ENCODE peak calls at places on chromosomes 1 and 21, in six cellular contexts. One of them, this sample, is unnamed.

GRCh38 chr21:45950740-45951515 is 30.6 kb upstream of the COL6A1 start:
- DNase-seq in adrenal gland: no peak
- DNase-seq in tibial nerve: no peak
- DNase-seq in heart left ventricle: peak
- DNase-seq in IMR-90: peak
- DNase-seq in A549: no peak
- DNase-seq in this sample: no peak

GRCh38 chr1:68128157-68128556 is 77.7 kb upstream of the DIRAS3 start:
- DNase-seq in adrenal gland: no peak
- DNase-seq in tibial nerve: no peak
- DNase-seq in heart left ventricle: no peak
- DNase-seq in IMR-90: peak
- DNase-seq in A549: no peak
- DNase-seq in this sample: no peak

GRCh38 chr1:176205322-176205914 is 1.7 kb downstream of the COP1 start:
- DNase-seq in adrenal gland: no peak
- DNase-seq in tibial nerve: no peak
- DNase-seq in heart left ventricle: no peak
- DNase-seq in IMR-90: peak
- DNase-seq in A549: no peak
- DNase-seq in this sample: no peak

GRCh38 chr1:97433520-97434175 is 487.2 kb downstream of the DPYD start:
- DNase-seq in adrenal gland: no peak
- DNase-seq in tibial nerve: no peak
- DNase-seq in heart left ventricle: no peak
- DNase-seq in IMR-90: peak
- DNase-seq in A549: no peak
- DNase-seq in this sample: no peak

GRCh38 chr1:31593770-31594632 is 17.7 kb downstream of the TINAGL1 start:
- DNase-seq in adrenal gland: peak
- DNase-seq in tibial nerve: peak
- DNase-seq in heart left ventricle: peak
- DNase-seq in IMR-90: peak
- DNase-seq in A549: peak
- DNase-seq in this sample: no peak

GRCh38 chr1:216836316-216836715 is 113.1 kb upstream of the ESRRG start:
- DNase-seq in adrenal gland: no peak
- DNase-seq in tibial nerve: no peak
- DNase-seq in heart left ventricle: no peak
- DNase-seq in IMR-90: no peak
- DNase-seq in A549: no peak
- DNase-seq in this sample: no peak

GRCh38 chr1:239228451-239228850 is 157.9 kb upstream of the CHRM3 start:
- DNase-seq in adrenal gland: no peak
- DNase-seq in tibial nerve: no peak
- DNase-seq in heart left ventricle: no peak
- DNase-seq in IMR-90: no peak
- DNase-seq in A549: no peak
- DNase-seq in this sample: no peak

GRCh38 chr21:37159053-37159776 is 86.2 kb downstream of the TTC3 start:
- DNase-seq in adrenal gland: no peak
- DNase-seq in tibial nerve: no peak
- DNase-seq in heart left ventricle: no peak
- DNase-seq in IMR-90: peak
- DNase-seq in A549: no peak
- DNase-seq in this sample: no peak

GRCh38 chr1:44587796-44588460 is 86.4 kb downstream of the TMEM53 start:
- DNase-seq in adrenal gland: peak
- DNase-seq in tibial nerve: no peak
- DNase-seq in heart left ventricle: no peak
- DNase-seq in IMR-90: no peak
- DNase-seq in A549: no peak
- DNase-seq in this sample: no peak

GRCh38 chr1:170125269-170125668 is 20.5 kb upstream of the NTMT2 start:
- DNase-seq in adrenal gland: no peak
- DNase-seq in tibial nerve: no peak
- DNase-seq in heart left ventricle: no peak
- DNase-seq in IMR-90: no peak
- DNase-seq in A549: no peak
- DNase-seq in this sample: no peak

GRCh38 chr1:38009088-38009840 is 3.3 kb upstream of the UTP11 start:
- DNase-seq in adrenal gland: no peak
- DNase-seq in tibial nerve: no peak
- DNase-seq in heart left ventricle: no peak
- DNase-seq in IMR-90: peak
- DNase-seq in A549: no peak
- DNase-seq in this sample: no peak

GRCh38 chr1:182119631-182120030 is 58.1 kb upstream of the ZNF648 start:
- DNase-seq in adrenal gland: no peak
- DNase-seq in tibial nerve: no peak
- DNase-seq in heart left ventricle: no peak
- DNase-seq in IMR-90: no peak
- DNase-seq in A549: no peak
- DNase-seq in this sample: no peak

GRCh38 chr1:109395602-109396512 is 1.9 kb downstream of the SORT1 start:
- DNase-seq in adrenal gland: no peak
- DNase-seq in tibial nerve: no peak
- DNase-seq in heart left ventricle: no peak
- DNase-seq in IMR-90: peak
- DNase-seq in A549: no peak
- DNase-seq in this sample: no peak

GRCh38 chr1:156608981-156609380 is 7.7 kb upstream of the GPATCH4 start:
- DNase-seq in adrenal gland: no peak
- DNase-seq in tibial nerve: no peak
- DNase-seq in heart left ventricle: no peak
- DNase-seq in IMR-90: no peak
- DNase-seq in A549: no peak
- DNase-seq in this sample: no peak

GRCh38 chr1:158104891-158105290 is 75.8 kb upstream of the CD1D start:
- DNase-seq in adrenal gland: no peak
- DNase-seq in tibial nerve: no peak
- DNase-seq in heart left ventricle: no peak
- DNase-seq in IMR-90: no peak
- DNase-seq in A549: no peak
- DNase-seq in this sample: no peak

GRCh38 chr1:89085781-89086180 is 20.8 kb upstream of the GBP1 start:
- DNase-seq in adrenal gland: no peak
- DNase-seq in tibial nerve: no peak
- DNase-seq in heart left ventricle: no peak
- DNase-seq in IMR-90: peak
- DNase-seq in A549: no peak
- DNase-seq in this sample: no peak

GRCh38 chr21:39971961-39972360 is 104.7 kb downstream of the PCP4 start:
- DNase-seq in adrenal gland: no peak
- DNase-seq in tibial nerve: no peak
- DNase-seq in heart left ventricle: no peak
- DNase-seq in IMR-90: no peak
- DNase-seq in A549: no peak
- DNase-seq in this sample: no peak

GRCh38 chr1:200493344-200493743 is 83.5 kb upstream of the ZNF281 start:
- DNase-seq in adrenal gland: no peak
- DNase-seq in tibial nerve: no peak
- DNase-seq in heart left ventricle: no peak
- DNase-seq in IMR-90: no peak
- DNase-seq in A549: no peak
- DNase-seq in this sample: no peak

GRCh38 chr21:45581322-45581712 is 39.1 kb upstream of the SLC19A1 start:
- DNase-seq in adrenal gland: no peak
- DNase-seq in tibial nerve: no peak
- DNase-seq in heart left ventricle: no peak
- DNase-seq in IMR-90: no peak
- DNase-seq in A549: no peak
- DNase-seq in this sample: no peak

GRCh38 chr1:247119600-247120407 is 15.6 kb upstream of the ZNF669 start:
- DNase-seq in adrenal gland: no peak
- DNase-seq in tibial nerve: no peak
- DNase-seq in heart left ventricle: no peak
- DNase-seq in IMR-90: no peak
- DNase-seq in A549: no peak
- DNase-seq in this sample: no peak

GRCh38 chr21:16821588-16821987 is 691.3 kb upstream of the CXADR start:
- DNase-seq in adrenal gland: no peak
- DNase-seq in tibial nerve: no peak
- DNase-seq in heart left ventricle: no peak
- DNase-seq in IMR-90: no peak
- DNase-seq in A549: no peak
- DNase-seq in this sample: no peak

GRCh38 chr1:116497660-116498059 is 73.2 kb downstream of the CD58 start:
- DNase-seq in adrenal gland: peak
- DNase-seq in tibial nerve: no peak
- DNase-seq in heart left ventricle: no peak
- DNase-seq in IMR-90: peak
- DNase-seq in A549: no peak
- DNase-seq in this sample: no peak

GRCh38 chr1:159009704-159010361 is at the start of gene IFI16:
- DNase-seq in adrenal gland: peak
- DNase-seq in tibial nerve: peak
- DNase-seq in heart left ventricle: peak
- DNase-seq in IMR-90: peak
- DNase-seq in A549: peak
- DNase-seq in this sample: peak

GRCh38 chr1:201937624-201938212 is 8.6 kb downstream of the LMOD1 start:
- DNase-seq in adrenal gland: no peak
- DNase-seq in tibial nerve: no peak
- DNase-seq in heart left ventricle: no peak
- DNase-seq in IMR-90: peak
- DNase-seq in A549: no peak
- DNase-seq in this sample: no peak

GRCh38 chr1:23483327-23484252 is at the start of gene ASAP3:
- DNase-seq in adrenal gland: peak
- DNase-seq in tibial nerve: no peak
- DNase-seq in heart left ventricle: peak
- DNase-seq in IMR-90: peak
- DNase-seq in A549: no peak
- DNase-seq in this sample: no peak

GRCh38 chr21:38221594-38221993 is 35.2 kb upstream of the KCNJ15 start:
- DNase-seq in adrenal gland: no peak
- DNase-seq in tibial nerve: no peak
- DNase-seq in heart left ventricle: no peak
- DNase-seq in IMR-90: no peak
- DNase-seq in A549: no peak
- DNase-seq in this sample: no peak

GRCh38 chr1:182368369-182368768 is 23.2 kb downstream of the GLUL start:
- DNase-seq in adrenal gland: no peak
- DNase-seq in tibial nerve: no peak
- DNase-seq in heart left ventricle: no peak
- DNase-seq in IMR-90: no peak
- DNase-seq in A549: no peak
- DNase-seq in this sample: no peak

GRCh38 chr1:105730701-105731100 is 1325.8 kb upstream of the PRMT6 start:
- DNase-seq in adrenal gland: no peak
- DNase-seq in tibial nerve: no peak
- DNase-seq in heart left ventricle: no peak
- DNase-seq in IMR-90: no peak
- DNase-seq in A549: no peak
- DNase-seq in this sample: no peak

GRCh38 chr1:108817016-108817415 is 39.9 kb downstream of the AKNAD1 start:
- DNase-seq in adrenal gland: no peak
- DNase-seq in tibial nerve: peak
- DNase-seq in heart left ventricle: peak
- DNase-seq in IMR-90: peak
- DNase-seq in A549: no peak
- DNase-seq in this sample: no peak

GRCh38 chr21:36297938-36298572 is 21.9 kb upstream of the MORC3 start:
- DNase-seq in adrenal gland: peak
- DNase-seq in tibial nerve: peak
- DNase-seq in heart left ventricle: peak
- DNase-seq in IMR-90: peak
- DNase-seq in A549: no peak
- DNase-seq in this sample: no peak

GRCh38 chr1:19758227-19758830 is 41.4 kb downstream of the TMCO4 start:
- DNase-seq in adrenal gland: peak
- DNase-seq in tibial nerve: no peak
- DNase-seq in heart left ventricle: no peak
- DNase-seq in IMR-90: peak
- DNase-seq in A549: no peak
- DNase-seq in this sample: no peak

GRCh38 chr21:41871302-41872030 is 7.7 kb downstream of the PRDM15 start:
- DNase-seq in adrenal gland: no peak
- DNase-seq in tibial nerve: no peak
- DNase-seq in heart left ventricle: no peak
- DNase-seq in IMR-90: no peak
- DNase-seq in A549: no peak
- DNase-seq in this sample: no peak
- H3K27ac ChIP-seq in adrenal gland: no peak
- H3K27ac ChIP-seq in tibial nerve: no peak
- H3K27ac ChIP-seq in heart left ventricle: no peak
- H3K27ac ChIP-seq in IMR-90: no peak
- H3K27ac ChIP-seq in A549: no peak
- H3K27ac ChIP-seq in this sample: no peak

GRCh38 chr1:3115275-3116149 is 46.5 kb downstream of the PRDM16 start:
- DNase-seq in adrenal gland: no peak
- DNase-seq in tibial nerve: no peak
- DNase-seq in heart left ventricle: no peak
- DNase-seq in IMR-90: no peak
- DNase-seq in A549: no peak
- DNase-seq in this sample: no peak

GRCh38 chr1:3114131-3114744 is 45.2 kb downstream of the PRDM16 start:
- DNase-seq in adrenal gland: no peak
- DNase-seq in tibial nerve: no peak
- DNase-seq in heart left ventricle: no peak
- DNase-seq in IMR-90: no peak
- DNase-seq in A549: no peak
- DNase-seq in this sample: no peak

GRCh38 chr1:3116150-3116510 is 47.1 kb downstream of the PRDM16 start:
- DNase-seq in adrenal gland: no peak
- DNase-seq in tibial nerve: no peak
- DNase-seq in heart left ventricle: no peak
- DNase-seq in IMR-90: no peak
- DNase-seq in A549: no peak
- DNase-seq in this sample: no peak

GRCh38 chr1:3113741-3114056 is 44.7 kb downstream of the PRDM16 start:
- DNase-seq in adrenal gland: no peak
- DNase-seq in tibial nerve: no peak
- DNase-seq in heart left ventricle: no peak
- DNase-seq in IMR-90: no peak
- DNase-seq in A549: no peak
- DNase-seq in this sample: no peak

GRCh38 chr1:3114846-3115245 is 45.8 kb downstream of the PRDM16 start:
- DNase-seq in adrenal gland: no peak
- DNase-seq in tibial nerve: no peak
- DNase-seq in heart left ventricle: no peak
- DNase-seq in IMR-90: no peak
- DNase-seq in A549: no peak
- DNase-seq in this sample: no peak
- TF ChIP-seq POLR2A in adrenal gland: no peak
- TF ChIP-seq POLR2A in tibial nerve: no peak
- TF ChIP-seq POLR2A in heart left ventricle: no peak
- TF ChIP-seq POLR2A in IMR-90: no peak
- TF ChIP-seq POLR2A in A549: no peak
- TF ChIP-seq POLR2A in this sample: no peak

GRCh38 chr1:39668894-39669293 is 3.0 kb downstream of the NT5C1A start:
- DNase-seq in adrenal gland: peak
- DNase-seq in tibial nerve: no peak
- DNase-seq in heart left ventricle: no peak
- DNase-seq in IMR-90: no peak
- DNase-seq in A549: no peak
- DNase-seq in this sample: no peak
- H3K27ac ChIP-seq in adrenal gland: no peak
- H3K27ac ChIP-seq in tibial nerve: no peak
- H3K27ac ChIP-seq in heart left ventricle: no peak
- H3K27ac ChIP-seq in IMR-90: no peak
- H3K27ac ChIP-seq in A549: no peak
- H3K27ac ChIP-seq in this sample: no peak

GRCh38 chr1:151990856-151991198 is 2.8 kb downstream of the S100A10 start:
- DNase-seq in adrenal gland: peak
- DNase-seq in tibial nerve: peak
- DNase-seq in heart left ventricle: peak
- DNase-seq in IMR-90: peak
- DNase-seq in A549: no peak
- DNase-seq in this sample: no peak
- TF ChIP-seq POLR2A in adrenal gland: no peak
- TF ChIP-seq POLR2A in tibial nerve: no peak
- TF ChIP-seq POLR2A in heart left ventricle: no peak
- TF ChIP-seq POLR2A in IMR-90: no peak
- TF ChIP-seq POLR2A in A549: no peak
- TF ChIP-seq POLR2A in this sample: no peak

This sample was measured in vagina.